ENCODE peak calls at places on chromosomes 13 and 19, in nine cellular contexts. One of them, this sample, is unnamed.

GRCh38 chr13:45537506-45537905 is 72.8 kb downstream of the COG3 start:
- DNase-seq in EL: no peak
- DNase-seq in HT1080: no peak
- DNase-seq in activated naive CD4-positive, alpha-beta T cell treated with anti-CD3 and anti-CD28 coated beads, Interleukin-2, amount 50 U/mL, for 16 hours: no peak
- DNase-seq in effector CD4-positive, alpha-beta T cell: no peak
- DNase-seq in AG04450: peak; percentile 41
- DNase-seq in WTC11: no peak
- DNase-seq in A549: no peak
- DNase-seq in activated T-cell treated with anti-CD3 and anti-CD28 coated beads for 4 hours: no peak
- DNase-seq in this sample: no peak

GRCh38 chr13:112713517-112714253 is 23.8 kb downstream of the ATP11A start:
- DNase-seq in EL: no peak
- DNase-seq in HT1080: no peak
- DNase-seq in activated naive CD4-positive, alpha-beta T cell treated with anti-CD3 and anti-CD28 coated beads, Interleukin-2, amount 50 U/mL, for 16 hours: no peak
- DNase-seq in effector CD4-positive, alpha-beta T cell: no peak
- DNase-seq in AG04450: no peak
- DNase-seq in WTC11: peak; percentile 8
- DNase-seq in A549: no peak
- DNase-seq in activated T-cell treated with anti-CD3 and anti-CD28 coated beads for 4 hours: no peak
- DNase-seq in this sample: no peak

GRCh38 chr13:74450976-74451375 is 316.8 kb upstream of the KLF12 start:
- DNase-seq in EL: peak; percentile 37
- DNase-seq in HT1080: no peak
- DNase-seq in activated naive CD4-positive, alpha-beta T cell treated with anti-CD3 and anti-CD28 coated beads, Interleukin-2, amount 50 U/mL, for 16 hours: no peak
- DNase-seq in effector CD4-positive, alpha-beta T cell: no peak
- DNase-seq in AG04450: no peak
- DNase-seq in WTC11: no peak
- DNase-seq in A549: no peak
- DNase-seq in activated T-cell treated with anti-CD3 and anti-CD28 coated beads for 4 hours: no peak
- DNase-seq in this sample: no peak

GRCh38 chr13:89568276-89568675 is 1779.2 kb upstream of the MIR17HG start:
- DNase-seq in EL: no peak
- DNase-seq in HT1080: no peak
- DNase-seq in activated naive CD4-positive, alpha-beta T cell treated with anti-CD3 and anti-CD28 coated beads, Interleukin-2, amount 50 U/mL, for 16 hours: no peak
- DNase-seq in effector CD4-positive, alpha-beta T cell: no peak
- DNase-seq in AG04450: no peak
- DNase-seq in WTC11: no peak
- DNase-seq in A549: no peak
- DNase-seq in activated T-cell treated with anti-CD3 and anti-CD28 coated beads for 4 hours: no peak
- DNase-seq in this sample: no peak

GRCh38 chr13:27919934-27920676 is at the start of gene PDX1:
- DNase-seq in EL: peak; percentile 13
- DNase-seq in HT1080: no peak
- DNase-seq in activated naive CD4-positive, alpha-beta T cell treated with anti-CD3 and anti-CD28 coated beads, Interleukin-2, amount 50 U/mL, for 16 hours: no peak
- DNase-seq in effector CD4-positive, alpha-beta T cell: no peak
- DNase-seq in AG04450: no peak
- DNase-seq in WTC11: peak; percentile 77
- DNase-seq in A549: no peak
- DNase-seq in activated T-cell treated with anti-CD3 and anti-CD28 coated beads for 4 hours: no peak
- DNase-seq in this sample: peak; percentile 79

GRCh38 chr19:6719992-6720368 is 470 bp downstream of the C3 start:
- DNase-seq in EL: no peak
- DNase-seq in HT1080: no peak
- DNase-seq in activated naive CD4-positive, alpha-beta T cell treated with anti-CD3 and anti-CD28 coated beads, Interleukin-2, amount 50 U/mL, for 16 hours: no peak
- DNase-seq in effector CD4-positive, alpha-beta T cell: no peak
- DNase-seq in AG04450: no peak
- DNase-seq in WTC11: no peak
- DNase-seq in A549: no peak
- DNase-seq in activated T-cell treated with anti-CD3 and anti-CD28 coated beads for 4 hours: no peak
- DNase-seq in this sample: no peak

GRCh38 chr19:17889609-17890214 is 18.0 kb downstream of the SLC5A5 start:
- DNase-seq in EL: peak; percentile 33
- DNase-seq in HT1080: peak; percentile 24
- DNase-seq in activated naive CD4-positive, alpha-beta T cell treated with anti-CD3 and anti-CD28 coated beads, Interleukin-2, amount 50 U/mL, for 16 hours: no peak
- DNase-seq in effector CD4-positive, alpha-beta T cell: no peak
- DNase-seq in AG04450: no peak
- DNase-seq in WTC11: peak; percentile 80
- DNase-seq in A549: no peak
- DNase-seq in activated T-cell treated with anti-CD3 and anti-CD28 coated beads for 4 hours: no peak
- DNase-seq in this sample: peak; percentile 72

GRCh38 chr19:29564574-29565005 is 38.8 kb downstream of the VSTM2B start:
- DNase-seq in EL: no peak
- DNase-seq in HT1080: no peak
- DNase-seq in activated naive CD4-positive, alpha-beta T cell treated with anti-CD3 and anti-CD28 coated beads, Interleukin-2, amount 50 U/mL, for 16 hours: no peak
- DNase-seq in effector CD4-positive, alpha-beta T cell: no peak
- DNase-seq in AG04450: no peak
- DNase-seq in WTC11: no peak
- DNase-seq in A549: no peak
- DNase-seq in activated T-cell treated with anti-CD3 and anti-CD28 coated beads for 4 hours: no peak
- DNase-seq in this sample: no peak

GRCh38 chr19:12793290-12794195 is 2.3 kb downstream of the JUNB start:
- DNase-seq in EL: peak; percentile 94
- DNase-seq in HT1080: peak; percentile 90
- DNase-seq in activated naive CD4-positive, alpha-beta T cell treated with anti-CD3 and anti-CD28 coated beads, Interleukin-2, amount 50 U/mL, for 16 hours: peak; percentile 90
- DNase-seq in effector CD4-positive, alpha-beta T cell: peak; percentile 92
- DNase-seq in AG04450: peak; percentile 89
- DNase-seq in WTC11: peak; percentile 91
- DNase-seq in A549: peak; percentile 88
- DNase-seq in activated T-cell treated with anti-CD3 and anti-CD28 coated beads for 4 hours: peak; percentile 88
- DNase-seq in this sample: peak; percentile 95

GRCh38 chr13:36718146-36718545 is 44.3 kb downstream of the SERTM1 start:
- DNase-seq in EL: no peak
- DNase-seq in HT1080: peak; percentile 86
- DNase-seq in activated naive CD4-positive, alpha-beta T cell treated with anti-CD3 and anti-CD28 coated beads, Interleukin-2, amount 50 U/mL, for 16 hours: no peak
- DNase-seq in effector CD4-positive, alpha-beta T cell: no peak
- DNase-seq in AG04450: no peak
- DNase-seq in WTC11: no peak
- DNase-seq in A549: no peak
- DNase-seq in activated T-cell treated with anti-CD3 and anti-CD28 coated beads for 4 hours: no peak
- DNase-seq in this sample: no peak

GRCh38 chr19:36401475-36401874 is 17.0 kb downstream of the ZFP82 start:
- DNase-seq in EL: no peak
- DNase-seq in HT1080: no peak
- DNase-seq in activated naive CD4-positive, alpha-beta T cell treated with anti-CD3 and anti-CD28 coated beads, Interleukin-2, amount 50 U/mL, for 16 hours: no peak
- DNase-seq in effector CD4-positive, alpha-beta T cell: no peak
- DNase-seq in AG04450: no peak
- DNase-seq in WTC11: no peak
- DNase-seq in A549: no peak
- DNase-seq in activated T-cell treated with anti-CD3 and anti-CD28 coated beads for 4 hours: no peak
- DNase-seq in this sample: no peak

GRCh38 chr13:114096811-114097503 is 35.5 kb downstream of the RASA3 start:
- DNase-seq in EL: no peak
- DNase-seq in HT1080: no peak
- DNase-seq in activated naive CD4-positive, alpha-beta T cell treated with anti-CD3 and anti-CD28 coated beads, Interleukin-2, amount 50 U/mL, for 16 hours: no peak
- DNase-seq in effector CD4-positive, alpha-beta T cell: no peak
- DNase-seq in AG04450: no peak
- DNase-seq in WTC11: peak; percentile 10
- DNase-seq in A549: no peak
- DNase-seq in activated T-cell treated with anti-CD3 and anti-CD28 coated beads for 4 hours: no peak
- DNase-seq in this sample: no peak

GRCh38 chr19:10074153-10074552 is 12.0 kb upstream of the SHFL start:
- DNase-seq in EL: peak; percentile 40
- DNase-seq in HT1080: peak; percentile 27
- DNase-seq in activated naive CD4-positive, alpha-beta T cell treated with anti-CD3 and anti-CD28 coated beads, Interleukin-2, amount 50 U/mL, for 16 hours: peak; percentile 49
- DNase-seq in effector CD4-positive, alpha-beta T cell: peak; percentile 44
- DNase-seq in AG04450: no peak
- DNase-seq in WTC11: no peak
- DNase-seq in A549: peak; percentile 62
- DNase-seq in activated T-cell treated with anti-CD3 and anti-CD28 coated beads for 4 hours: peak; percentile 40
- DNase-seq in this sample: no peak

GRCh38 chr13:80338781-80339577 is 1.9 kb downstream of the SPRY2 start:
- DNase-seq in EL: peak; percentile 83
- DNase-seq in HT1080: peak; percentile 76
- DNase-seq in activated naive CD4-positive, alpha-beta T cell treated with anti-CD3 and anti-CD28 coated beads, Interleukin-2, amount 50 U/mL, for 16 hours: no peak
- DNase-seq in effector CD4-positive, alpha-beta T cell: no peak
- DNase-seq in AG04450: peak; percentile 56
- DNase-seq in WTC11: peak; percentile 72
- DNase-seq in A549: peak; percentile 61
- DNase-seq in activated T-cell treated with anti-CD3 and anti-CD28 coated beads for 4 hours: no peak
- DNase-seq in this sample: peak; percentile 88

GRCh38 chr19:35963514-35963913 is 27.3 kb downstream of the LRFN3 start:
- DNase-seq in EL: peak; percentile 25
- DNase-seq in HT1080: peak; percentile 18
- DNase-seq in activated naive CD4-positive, alpha-beta T cell treated with anti-CD3 and anti-CD28 coated beads, Interleukin-2, amount 50 U/mL, for 16 hours: peak; percentile 44
- DNase-seq in effector CD4-positive, alpha-beta T cell: no peak
- DNase-seq in AG04450: peak; percentile 21
- DNase-seq in WTC11: peak; percentile 78
- DNase-seq in A549: peak; percentile 75
- DNase-seq in activated T-cell treated with anti-CD3 and anti-CD28 coated beads for 4 hours: no peak
- DNase-seq in this sample: peak; percentile 76

GRCh38 chr13:32068255-32068654 is 36.7 kb downstream of the FRY start:
- DNase-seq in EL: no peak
- DNase-seq in HT1080: no peak
- DNase-seq in activated naive CD4-positive, alpha-beta T cell treated with anti-CD3 and anti-CD28 coated beads, Interleukin-2, amount 50 U/mL, for 16 hours: no peak
- DNase-seq in effector CD4-positive, alpha-beta T cell: no peak
- DNase-seq in AG04450: no peak
- DNase-seq in WTC11: no peak
- DNase-seq in A549: no peak
- DNase-seq in activated T-cell treated with anti-CD3 and anti-CD28 coated beads for 4 hours: no peak
- DNase-seq in this sample: no peak

GRCh38 chr13:73894995-73895571 is 239.1 kb downstream of the KLF12 start:
- DNase-seq in EL: no peak
- DNase-seq in HT1080: no peak
- DNase-seq in activated naive CD4-positive, alpha-beta T cell treated with anti-CD3 and anti-CD28 coated beads, Interleukin-2, amount 50 U/mL, for 16 hours: no peak
- DNase-seq in effector CD4-positive, alpha-beta T cell: no peak
- DNase-seq in AG04450: no peak
- DNase-seq in WTC11: no peak
- DNase-seq in A549: no peak
- DNase-seq in activated T-cell treated with anti-CD3 and anti-CD28 coated beads for 4 hours: no peak
- DNase-seq in this sample: no peak

GRCh38 chr13:50543767-50544166 is 299.7 kb downstream of the DLEU7 start:
- DNase-seq in EL: peak; percentile 30
- DNase-seq in HT1080: peak; percentile 41
- DNase-seq in activated naive CD4-positive, alpha-beta T cell treated with anti-CD3 and anti-CD28 coated beads, Interleukin-2, amount 50 U/mL, for 16 hours: no peak
- DNase-seq in effector CD4-positive, alpha-beta T cell: no peak
- DNase-seq in AG04450: peak; percentile 77
- DNase-seq in WTC11: no peak
- DNase-seq in A549: no peak
- DNase-seq in activated T-cell treated with anti-CD3 and anti-CD28 coated beads for 4 hours: no peak
- DNase-seq in this sample: no peak

GRCh38 chr19:8244442-8244841 is 35.3 kb downstream of the CERS4 start:
- DNase-seq in EL: no peak
- DNase-seq in HT1080: no peak
- DNase-seq in activated naive CD4-positive, alpha-beta T cell treated with anti-CD3 and anti-CD28 coated beads, Interleukin-2, amount 50 U/mL, for 16 hours: no peak
- DNase-seq in effector CD4-positive, alpha-beta T cell: no peak
- DNase-seq in AG04450: no peak
- DNase-seq in WTC11: no peak
- DNase-seq in A549: no peak
- DNase-seq in activated T-cell treated with anti-CD3 and anti-CD28 coated beads for 4 hours: no peak
- DNase-seq in this sample: no peak

GRCh38 chr19:41430907-41431306 is 3.7 kb upstream of the B3GNT8 start:
- DNase-seq in EL: peak; percentile 10
- DNase-seq in HT1080: peak; percentile 19
- DNase-seq in activated naive CD4-positive, alpha-beta T cell treated with anti-CD3 and anti-CD28 coated beads, Interleukin-2, amount 50 U/mL, for 16 hours: no peak
- DNase-seq in effector CD4-positive, alpha-beta T cell: no peak
- DNase-seq in AG04450: no peak
- DNase-seq in WTC11: no peak
- DNase-seq in A549: no peak
- DNase-seq in activated T-cell treated with anti-CD3 and anti-CD28 coated beads for 4 hours: no peak
- DNase-seq in this sample: no peak

GRCh38 chr19:42255766-42256750 is 1.1 kb upstream of the ERF start:
- DNase-seq in EL: peak; percentile 70
- DNase-seq in HT1080: no peak
- DNase-seq in activated naive CD4-positive, alpha-beta T cell treated with anti-CD3 and anti-CD28 coated beads, Interleukin-2, amount 50 U/mL, for 16 hours: no peak
- DNase-seq in effector CD4-positive, alpha-beta T cell: no peak
- DNase-seq in AG04450: no peak
- DNase-seq in WTC11: no peak
- DNase-seq in A549: peak; percentile 80
- DNase-seq in activated T-cell treated with anti-CD3 and anti-CD28 coated beads for 4 hours: no peak
- DNase-seq in this sample: peak; percentile 70

GRCh38 chr19:41244117-41244516 is 20.1 kb upstream of the HNRNPUL1 start:
- DNase-seq in EL: no peak
- DNase-seq in HT1080: no peak
- DNase-seq in activated naive CD4-positive, alpha-beta T cell treated with anti-CD3 and anti-CD28 coated beads, Interleukin-2, amount 50 U/mL, for 16 hours: no peak
- DNase-seq in effector CD4-positive, alpha-beta T cell: no peak
- DNase-seq in AG04450: no peak
- DNase-seq in WTC11: no peak
- DNase-seq in A549: no peak
- DNase-seq in activated T-cell treated with anti-CD3 and anti-CD28 coated beads for 4 hours: no peak
- DNase-seq in this sample: no peak

GRCh38 chr19:15562861-15563260 is 52.2 kb upstream of the CYP4F8 start:
- DNase-seq in EL: peak; percentile 14
- DNase-seq in HT1080: no peak
- DNase-seq in activated naive CD4-positive, alpha-beta T cell treated with anti-CD3 and anti-CD28 coated beads, Interleukin-2, amount 50 U/mL, for 16 hours: no peak
- DNase-seq in effector CD4-positive, alpha-beta T cell: no peak
- DNase-seq in AG04450: peak; percentile 11
- DNase-seq in WTC11: no peak
- DNase-seq in A549: no peak
- DNase-seq in activated T-cell treated with anti-CD3 and anti-CD28 coated beads for 4 hours: no peak
- DNase-seq in this sample: no peak

GRCh38 chr13:65461590-65461989 is 1768.5 kb downstream of the PCDH9 start:
- DNase-seq in EL: peak; percentile 25
- DNase-seq in HT1080: no peak
- DNase-seq in activated naive CD4-positive, alpha-beta T cell treated with anti-CD3 and anti-CD28 coated beads, Interleukin-2, amount 50 U/mL, for 16 hours: no peak
- DNase-seq in effector CD4-positive, alpha-beta T cell: no peak
- DNase-seq in AG04450: peak; percentile 24
- DNase-seq in WTC11: no peak
- DNase-seq in A549: no peak
- DNase-seq in activated T-cell treated with anti-CD3 and anti-CD28 coated beads for 4 hours: no peak
- DNase-seq in this sample: no peak

This sample was measured in ELF-1.